ENCODE peak calls at places on chromosomes 12 and 14, in six cellular contexts. S is psoas muscle, K is breast epithelium, U is tibial artery, Z is OCI-LY7, X is hepatocyte. J is an unnamed sample. For H3K4me1, the result is how much of the 10 kb centered on the place peaks cover.

GRCh38 chr14:32256606-32257005 is 53.5 kb upstream of the RNU6-8 start:
- DNase-seq in S (no peak), K (no peak), U (no peak), Z (no peak), X (no peak), J (no peak)

GRCh38 chr14:35285168-35285990 is 6.8 kb upstream of the PSMA6 start:
- DNase-seq in S (no peak), K (no peak), U (no peak), Z (peak), X (no peak), J (no peak)

GRCh38 chr14:104977008-104977680 is 1.0 kb downstream of the AHNAK2 start:
- DNase-seq in S (peak), K (no peak), U (peak), Z (no peak), X (peak), J (no peak)

GRCh38 chr14:61203059-61203753 is 77.9 kb downstream of the TMEM30B start:
- DNase-seq in S (no peak), K (no peak), U (no peak), Z (no peak), X (no peak), J (no peak)

GRCh38 chr12:110266980-110267620 is 13.9 kb upstream of the ATP2A2 start:
- DNase-seq in S (no peak), K (no peak), U (no peak), Z (no peak), X (peak), J (no peak)

GRCh38 chr12:121789233-121789781 is 4.2 kb downstream of the RHOF start:
- DNase-seq in S (no peak), K (no peak), U (no peak), Z (peak), X (no peak), J (no peak)

GRCh38 chr12:879641-880040 is 69.9 kb downstream of the RAD52 start:
- DNase-seq in S (peak), K (no peak), U (no peak), Z (no peak), X (no peak), J (no peak)

GRCh38 chr12:6945613-6946012 is 1.8 kb downstream of the C12orf57 start:
- DNase-seq in S (no peak), K (no peak), U (no peak), Z (peak), X (no peak), J (no peak)

GRCh38 chr14:21264025-21264801 is 5.0 kb downstream of the HNRNPC start:
- DNase-seq in S (no peak), K (no peak), U (no peak), Z (no peak), X (no peak), J (no peak)

GRCh38 chr14:90815817-90816662 is at the start of gene TTC7B:
- DNase-seq in S (peak), K (no peak), U (no peak), Z (peak), X (peak), J (no peak)

GRCh38 chr12:28331130-28331529 is 140.9 kb downstream of the CCDC91 start:
- DNase-seq in S (no peak), K (no peak), U (no peak), Z (no peak), X (no peak), J (no peak)

GRCh38 chr14:101469382-101470251 is 91.7 kb upstream of the DIO3 start:
- DNase-seq in S (no peak), K (no peak), U (peak), Z (no peak), X (no peak), J (no peak)

GRCh38 chr14:90273532-90273931 is 17.2 kb downstream of the PSMC1 start:
- DNase-seq in S (no peak), K (no peak), U (peak), Z (no peak), X (no peak), J (no peak)

GRCh38 chr12:45670339-45671065 is 59.0 kb upstream of the ARID2 start:
- DNase-seq in S (no peak), K (no peak), U (no peak), Z (no peak), X (no peak), J (no peak)

GRCh38 chr14:104001003-104001402 is 58.7 kb upstream of the RD3L start:
- DNase-seq in S (no peak), K (no peak), U (no peak), Z (peak), X (no peak), J (no peak)

GRCh38 chr12:53065975-53066593 is 13.1 kb downstream of the SPRYD3 start:
- DNase-seq in S (peak), K (no peak), U (peak), Z (peak), X (peak), J (no peak)
- H3K4me1 ChIP-seq in S (under half), K (under half), U (half or more), Z (under half), X (under half), J (under half)

GRCh38 chr12:54285150-54286041 is 4.9 kb downstream of the HNRNPA1 start:
- DNase-seq in S (no peak), K (no peak), U (no peak), Z (no peak), X (no peak), J (no peak)
- TF ChIP-seq CTCF in S (peak), K (no peak), U (peak), Z (peak), X (peak), J (no peak)

DNA sequence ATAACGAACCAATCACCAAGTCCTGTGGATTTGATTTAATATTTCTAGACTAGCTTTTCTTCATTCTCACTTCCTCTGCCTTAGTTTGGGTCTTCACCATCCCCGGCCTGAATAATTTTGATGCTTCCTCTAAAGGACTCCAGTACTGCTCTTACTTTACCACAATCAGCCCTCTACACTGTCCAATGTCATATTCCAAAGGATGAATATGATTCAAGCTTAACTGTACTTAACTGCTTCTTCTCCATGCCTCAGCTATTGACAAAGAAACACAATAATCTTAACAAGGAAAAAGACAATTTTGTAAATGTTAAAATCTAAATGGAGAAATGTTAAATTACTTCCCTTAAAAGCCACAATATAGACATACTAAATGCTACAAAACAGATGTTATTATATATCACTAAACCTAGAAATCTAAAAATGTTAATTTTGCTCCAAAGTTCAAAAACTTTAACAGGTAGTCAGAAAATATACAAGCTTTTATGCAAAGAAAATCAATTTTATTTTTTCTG is 70.2 kb downstream of the STXBP6 start:
- DNase-seq in S (no peak), K (no peak), U (no peak), Z (no peak), X (no peak), J (no peak)
- H3K4me1 ChIP-seq in S (under half), K (under half), U (under half), Z (under half), X (under half), J (under half)

DNA sequence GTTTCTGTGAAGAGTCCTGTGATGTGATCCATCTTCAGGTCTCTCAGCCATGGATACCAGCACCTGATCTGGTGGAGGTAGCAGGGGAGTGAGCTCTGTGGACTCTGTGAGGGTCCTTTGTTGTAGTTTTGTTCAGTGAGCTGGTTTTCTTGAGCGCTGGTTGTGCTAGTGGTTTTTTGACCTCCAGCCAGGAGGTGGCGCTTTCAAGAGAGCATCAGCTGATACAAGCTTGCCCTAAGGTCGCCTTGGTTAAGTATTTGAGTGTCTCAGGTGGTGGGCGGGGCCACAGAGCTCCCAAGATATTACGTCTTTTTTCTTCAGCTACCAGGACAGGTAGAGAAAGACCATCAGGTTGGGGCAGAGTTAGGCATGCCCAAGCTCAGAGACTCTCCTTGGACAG is 139.7 kb downstream of the TTLL5 start:
- DNase-seq in S (no peak), K (no peak), U (no peak), Z (no peak), X (no peak), J (no peak)
- TF ChIP-seq CTCF in S (no peak), K (no peak), U (no peak), Z (peak), X (no peak), J (no peak)

GRCh38 chr12:50518129-50518528 is 13.3 kb downstream of the DIP2B start:
- DNase-seq in S (no peak), K (no peak), U (no peak), Z (no peak), X (no peak), J (no peak)
- H3K4me1 ChIP-seq in S (under half), K (under half), U (under half), Z (under half), X (under half), J (under half)

GRCh38 chr12:40446385-40446784 is 221.6 kb downstream of the LRRK2 start:
- DNase-seq in S (no peak), K (no peak), U (no peak), Z (peak), X (peak), J (no peak)
- TF ChIP-seq CTCF in S (no peak), K (no peak), U (no peak), Z (peak), X (peak), J (no peak)

GRCh38 chr12:13175499-13175898 is 21.0 kb upstream of the EMP1 start:
- DNase-seq in S (no peak), K (no peak), U (no peak), Z (no peak), X (peak), J (no peak)
- H3K4me1 ChIP-seq in S (under half), K (under half), U (under half), Z (under half), X (under half), J (under half)

DNA sequence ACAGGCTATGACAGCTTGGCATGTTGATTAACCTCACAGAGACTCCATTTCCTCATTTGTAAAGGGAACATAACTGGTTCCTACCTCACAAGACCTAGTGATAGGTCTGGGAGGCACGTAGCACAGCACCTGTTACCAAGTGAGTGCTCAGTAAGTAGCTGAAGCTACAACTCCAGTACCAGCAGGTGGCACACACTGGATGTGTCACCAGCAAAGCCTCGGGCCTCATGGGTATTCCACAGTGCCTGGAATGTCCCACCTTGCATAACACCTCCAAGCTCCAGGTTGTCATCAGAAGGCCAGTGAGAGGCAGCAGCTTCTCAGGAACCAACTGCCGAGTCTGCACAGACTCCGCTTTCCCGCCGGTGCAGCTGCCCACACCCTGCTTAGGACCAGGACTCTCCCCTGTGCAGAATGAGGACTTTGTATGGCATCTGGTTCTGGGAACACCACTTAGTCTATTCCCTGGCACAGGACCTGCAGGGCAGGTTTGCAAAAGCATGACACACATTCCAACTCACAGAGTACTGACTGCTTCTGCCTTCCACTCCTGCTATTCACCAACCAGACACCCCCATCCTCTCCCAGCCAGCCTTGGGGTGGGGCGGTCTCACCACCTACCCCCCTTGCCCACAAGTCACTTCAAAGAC is 4.2 kb downstream of the VDR start:
- DNase-seq in S (no peak), K (peak), U (no peak), Z (peak), X (peak), J (no peak)
- TF ChIP-seq CTCF in S (no peak), K (peak), U (no peak), Z (peak), X (peak), J (no peak)

J was measured in thoracic aorta.